ENCODE peak calls at places on chromosomes 12 and 14, in seven cellular contexts. A, J, K, Y, E, X and V are unnamed samples.

GRCh38 chr12:128932521-128932920 is 79.2 kb downstream of the GLT1D1 start:
- DNase-seq in A (no peak), J (no peak), K (no peak), Y (no peak), E (no peak), X (no peak), V (no peak)

GRCh38 chr14:67263499-67264149 is 22.4 kb downstream of the PALS1 start:
- DNase-seq in A (no peak), J (peak), K (no peak), Y (no peak), E (no peak), X (no peak), V (no peak)

GRCh38 chr14:74402264-74403251 is 23.5 kb downstream of the SYNDIG1L start:
- DNase-seq in A (no peak), J (no peak), K (no peak), Y (peak), E (peak), X (no peak), V (no peak)

GRCh38 chr12:46900734-46901463 is 75.1 kb upstream of the SLC38A4 start:
- DNase-seq in A (no peak), J (no peak), K (no peak), Y (no peak), E (no peak), X (no peak), V (no peak)

GRCh38 chr12:110922652-110923051 is 2.3 kb upstream of the MYL2 start:
- DNase-seq in A (no peak), J (no peak), K (no peak), Y (no peak), E (peak), X (no peak), V (no peak)

GRCh38 chr12:110042260-110042659 is 6.1 kb downstream of the C12orf76 start:
- DNase-seq in A (no peak), J (no peak), K (no peak), Y (no peak), E (no peak), X (peak), V (no peak)

GRCh38 chr12:88600272-88600671 is 20.0 kb upstream of the KITLG start:
- DNase-seq in A (peak), J (peak), K (no peak), Y (no peak), E (no peak), X (no peak), V (no peak)

GRCh38 chr12:111314949-111315539 is 53.9 kb downstream of the PHETA1 start:
- DNase-seq in A (no peak), J (no peak), K (no peak), Y (no peak), E (no peak), X (no peak), V (no peak)

GRCh38 chr14:23816371-23816770 is 137.2 kb upstream of the DHRS4 start:
- DNase-seq in A (no peak), J (no peak), K (no peak), Y (no peak), E (no peak), X (no peak), V (no peak)

GRCh38 chr12:124525927-124526692 is 41.3 kb downstream of the NCOR2 start:
- DNase-seq in A (no peak), J (no peak), K (no peak), Y (no peak), E (no peak), X (no peak), V (no peak)

GRCh38 chr14:68659021-68659931 is 133.6 kb downstream of the ZFP36L1 start:
- DNase-seq in A (no peak), J (peak), K (no peak), Y (no peak), E (no peak), X (peak), V (no peak)

DNA sequence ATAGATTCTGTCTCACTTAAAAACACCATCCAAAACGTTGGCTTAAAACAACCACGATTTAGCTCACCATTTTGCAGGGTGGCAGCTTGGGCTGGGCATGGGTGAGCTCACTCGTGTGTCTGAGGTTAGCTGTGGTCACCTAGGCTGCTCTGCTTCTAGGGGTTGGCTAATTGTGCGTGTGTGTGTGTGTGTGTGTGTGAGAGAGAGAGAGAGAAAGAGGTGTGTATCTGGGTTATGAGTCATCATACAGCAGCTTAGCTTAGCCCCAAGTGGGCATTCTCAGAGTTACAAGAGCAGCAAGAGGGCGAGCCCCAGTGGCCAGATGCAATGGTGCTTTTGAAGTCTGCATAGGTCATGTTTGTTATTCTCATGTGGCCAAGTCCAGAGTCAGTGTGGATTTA is 6.0 kb downstream of the FBXW8 start:
- DNase-seq in A (peak), J (peak), K (peak), Y (no peak), E (no peak), X (peak), V (no peak)
- TF ChIP-seq CTCF in A (peak), J (peak), K (peak), Y (no peak), E (no peak), X (peak), V (no peak)

GRCh38 chr14:45678163-45678562 is 425.2 kb upstream of the MIS18BP1 start:
- DNase-seq in A (no peak), J (no peak), K (no peak), Y (no peak), E (no peak), X (no peak), V (no peak)
- TF ChIP-seq CTCF in A (peak), J (peak), K (no peak), Y (no peak), E (no peak), X (no peak), V (peak)

GRCh38 chr12:77615331-77615730 is 215.4 kb upstream of the NAV3 start:
- DNase-seq in A (peak), J (no peak), K (no peak), Y (no peak), E (no peak), X (no peak), V (no peak)
- TF ChIP-seq CTCF in A (peak), J (peak), K (no peak), Y (peak), E (no peak), X (no peak), V (peak)

GRCh38 chr12:56041579-56042429 is at the start of gene RPS26:
- DNase-seq in A (peak), J (peak), K (peak), Y (peak), E (peak), X (peak), V (peak)
- TF ChIP-seq CTCF in A (peak), J (peak), K (peak), Y (no peak), E (peak), X (peak), V (peak)

GRCh38 chr14:33186656-33187055 is 248.0 kb downstream of the NPAS3 start:
- DNase-seq in A (no peak), J (no peak), K (no peak), Y (no peak), E (no peak), X (no peak), V (no peak)

GRCh38 chr14:33188880-33189279 is 250.2 kb downstream of the NPAS3 start:
- DNase-seq in A (no peak), J (no peak), K (no peak), Y (no peak), E (no peak), X (no peak), V (no peak)

DNA sequence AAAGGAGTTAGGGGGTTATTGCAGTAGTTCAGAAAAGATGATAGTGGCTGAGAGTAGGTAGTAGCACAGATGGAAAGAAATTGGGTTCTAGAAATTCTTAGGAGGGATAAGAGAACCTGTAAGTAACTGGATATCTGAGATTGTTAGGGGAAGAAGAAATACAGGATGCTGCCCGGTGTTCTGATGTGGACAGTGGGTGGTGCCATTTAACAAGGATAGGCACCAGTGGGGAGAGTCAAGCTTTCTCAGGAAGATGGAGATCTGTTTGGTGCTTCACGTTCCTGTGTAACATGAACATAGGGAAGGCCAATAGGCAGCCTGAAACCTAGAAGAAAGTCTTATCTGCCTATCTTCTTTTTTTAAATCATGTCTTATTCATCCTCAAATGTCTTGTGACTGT is 245.9 kb downstream of the NPAS3 start:
- DNase-seq in A (no peak), J (no peak), K (no peak), Y (no peak), E (no peak), X (no peak), V (no peak)
- TF ChIP-seq CTCF in A (peak), J (no peak), K (peak), Y (no peak), E (no peak), X (peak), V (peak)

GRCh38 chr12:1939745-1940607 is 21.5 kb upstream of the CACNA2D4 start:
- DNase-seq in A (peak), J (peak), K (peak), Y (peak), E (peak), X (peak), V (peak)
- TF ChIP-seq CTCF in A (peak), J (peak), K (peak), Y (peak), E (peak), X (no peak), V (peak)

DNA sequence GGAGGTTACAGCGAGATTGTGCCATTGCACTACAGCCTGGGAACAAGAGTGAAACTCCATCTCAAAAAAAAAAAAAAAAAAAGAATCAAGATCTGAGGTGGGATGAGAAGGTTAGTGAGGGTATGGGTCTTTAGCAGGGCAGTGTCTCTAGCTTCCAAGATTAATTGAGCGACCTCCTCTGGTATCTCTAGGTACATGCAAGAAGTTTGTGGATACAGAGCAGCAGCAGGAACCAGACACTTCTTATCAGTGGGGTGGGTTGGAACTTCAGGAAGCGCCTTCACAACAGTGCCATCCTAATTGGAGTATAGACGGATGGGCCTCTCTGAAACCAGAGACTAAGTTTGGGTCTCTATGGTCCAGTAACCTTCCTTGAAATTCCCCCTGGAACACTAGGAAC is 51.9 kb upstream of the CISTR start:
- DNase-seq in A (no peak), J (no peak), K (no peak), Y (no peak), E (no peak), X (no peak), V (no peak)
- TF ChIP-seq CTCF in A (no peak), J (no peak), K (no peak), Y (no peak), E (no peak), X (no peak), V (no peak)

GRCh38 chr14:99037777-99038176 is 234.2 kb downstream of the BCL11B start:
- DNase-seq in A (no peak), J (no peak), K (no peak), Y (no peak), E (no peak), X (no peak), V (no peak)
- TF ChIP-seq CTCF in A (no peak), J (no peak), K (no peak), Y (peak), E (no peak), X (no peak), V (no peak)

GRCh38 chr12:20601668-20602280 is 93.4 kb upstream of the SLCO1C1 start:
- DNase-seq in A (no peak), J (peak), K (no peak), Y (no peak), E (no peak), X (no peak), V (no peak)
- TF ChIP-seq CTCF in A (peak), J (peak), K (peak), Y (no peak), E (peak), X (peak), V (peak)